ENCODE peak calls at places on chromosomes 11 and 22, in ten cellular contexts. J is neural crest cell, B is kidney epithelial cell, P is natural killer cell, E is A549, M is tibial artery, F is Calu3, A is cardiac fibroblast, K is mammary epithelial cell, U is fibroblast of lung. S is an unnamed sample.
A peak's percentile ranks its signal among the peaks of the same experiment; 100 is the strongest.

GRCh38 chr22:38414009-38414395 is 41.0 kb downstream of the KCNJ4 start:
- DNase-seq in J (no peak), B (no peak), P (no peak), E (no peak), M (no peak), F (no peak), A (no peak), K (no peak), U (no peak), S (no peak)

GRCh38 chr11:16993495-16993894 is 20.7 kb downstream of the PLEKHA7 start:
- DNase-seq in J (no peak), B (peak; percentile 82), P (no peak), E (no peak), M (no peak), F (no peak), A (no peak), K (no peak), U (no peak), S (no peak)

GRCh38 chr22:38706101-38706884 is 549 bp downstream of the GTPBP1 start:
- DNase-seq in J (peak; percentile 5), B (no peak), P (peak; percentile 36), E (no peak), M (peak; percentile 47), F (peak; percentile 31), A (peak; percentile 35), K (peak; percentile 29), U (peak; percentile 14), S (peak; percentile 17)

GRCh38 chr11:76927160-76927559 is 66.4 kb downstream of the ACER3 start:
- DNase-seq in J (no peak), B (no peak), P (no peak), E (no peak), M (no peak), F (no peak), A (no peak), K (no peak), U (no peak), S (no peak)

GRCh38 chr11:61254403-61255025 is 13.5 kb downstream of the PGA5 start:
- DNase-seq in J (peak; percentile 69), B (peak; percentile 9), P (peak; percentile 46), E (peak; percentile 85), M (peak; percentile 31), F (peak; percentile 74), A (peak; percentile 75), K (peak; percentile 39), U (peak; percentile 35), S (peak; percentile 56)

GRCh38 chr11:12465332-12465731 is 88.0 kb downstream of the PARVA start:
- DNase-seq in J (no peak), B (no peak), P (no peak), E (no peak), M (no peak), F (no peak), A (no peak), K (no peak), U (no peak), S (no peak)

GRCh38 chr11:72575533-72576170 is 98.6 kb downstream of the PDE2A start:
- DNase-seq in J (no peak), B (no peak), P (no peak), E (no peak), M (peak; percentile 9), F (no peak), A (no peak), K (no peak), U (no peak), S (no peak)

GRCh38 chr22:32079110-32080089 is 36.3 kb downstream of the SLC5A1 start:
- DNase-seq in J (no peak), B (peak; percentile 71), P (no peak), E (peak; percentile 65), M (no peak), F (peak; percentile 58), A (peak; percentile 76), K (peak; percentile 80), U (peak; percentile 85), S (peak; percentile 67)

GRCh38 chr11:47924184-47924671 is 56.1 kb upstream of the PTPRJ start:
- DNase-seq in J (no peak), B (peak; percentile 61), P (no peak), E (peak; percentile 61), M (no peak), F (peak; percentile 75), A (peak; percentile 84), K (peak; percentile 59), U (peak; percentile 84), S (peak; percentile 92)

GRCh38 chr22:44108806-44109385 is 71.8 kb upstream of the PARVG start:
- DNase-seq in J (no peak), B (no peak), P (no peak), E (no peak), M (no peak), F (no peak), A (no peak), K (no peak), U (no peak), S (no peak)

GRCh38 chr11:16001899-16002426 is 354.4 kb downstream of the SOX6 start:
- DNase-seq in J (no peak), B (peak; percentile 87), P (no peak), E (peak; percentile 4), M (no peak), F (peak; percentile 75), A (peak; percentile 95), K (peak; percentile 93), U (peak; percentile 98), S (peak; percentile 83)

GRCh38 chr11:36385121-36385530 is 89.0 kb downstream of the PRR5L start:
- DNase-seq in J (no peak), B (no peak), P (no peak), E (no peak), M (no peak), F (no peak), A (peak; percentile 81), K (no peak), U (peak; percentile 97), S (peak; percentile 16)

GRCh38 chr22:28381427-28382167 is 298.0 kb downstream of the TTC28 start:
- DNase-seq in J (no peak), B (no peak), P (no peak), E (no peak), M (no peak), F (no peak), A (peak; percentile 17), K (no peak), U (peak; percentile 62), S (peak; percentile 45)

GRCh38 chr11:5564259-5565019 is 16.1 kb upstream of the OR52H1 start:
- DNase-seq in J (no peak), B (peak; percentile 39), P (no peak), E (no peak), M (no peak), F (no peak), A (peak; percentile 22), K (peak; percentile 65), U (peak; percentile 53), S (peak; percentile 6)

GRCh38 chr11:27437824-27438594 is 34.6 kb downstream of the LGR4 start:
- DNase-seq in J (no peak), B (no peak), P (no peak), E (no peak), M (no peak), F (no peak), A (no peak), K (no peak), U (peak; percentile 55), S (no peak)

GRCh38 chr11:68780829-68781228 is 29.5 kb upstream of the TESMIN start:
- DNase-seq in J (no peak), B (no peak), P (no peak), E (no peak), M (no peak), F (peak; percentile 15), A (no peak), K (no peak), U (no peak), S (no peak)

GRCh38 chr22:17269224-17269606 is 50.0 kb upstream of the ADA2 start:
- DNase-seq in J (no peak), B (no peak), P (no peak), E (no peak), M (no peak), F (no peak), A (no peak), K (no peak), U (no peak), S (no peak)

GRCh38 chr11:132186699-132187098 is 816.3 kb downstream of the NTM start:
- DNase-seq in J (peak; percentile 6), B (no peak), P (no peak), E (no peak), M (no peak), F (no peak), A (no peak), K (no peak), U (no peak), S (no peak)
- TF ChIP-seq CTCF in J (peak; percentile 46), B (peak; percentile 19), P (no peak), E (no peak), M (no peak), F (no peak), A (peak; percentile 24), K (no peak), U (peak; percentile 13), S (peak; percentile 68)

GRCh38 chr11:123653405-123653996 is 923 bp downstream of the SCN3B start:
- DNase-seq in J (peak; percentile 45), B (no peak), P (no peak), E (peak; percentile 33), M (no peak), F (peak; percentile 21), A (no peak), K (no peak), U (no peak), S (no peak)
- TF ChIP-seq CTCF in J (peak; percentile 51), B (peak; percentile 22), P (no peak), E (no peak), M (no peak), F (no peak), A (no peak), K (no peak), U (no peak), S (peak; percentile 38)

GRCh38 chr11:2825886-2826678 is 59.5 kb downstream of the CDKN1C start:
- DNase-seq in J (no peak), B (peak; percentile 93), P (no peak), E (peak; percentile 20), M (peak; percentile 88), F (peak; percentile 81), A (peak; percentile 96), K (peak; percentile 89), U (peak; percentile 98), S (peak; percentile 93)

GRCh38 chr11:2827256-2827655 is 58.3 kb downstream of the CDKN1C start:
- DNase-seq in J (no peak), B (no peak), P (no peak), E (no peak), M (no peak), F (no peak), A (peak; percentile 38), K (no peak), U (peak; percentile 37), S (peak; percentile 9)

GRCh38 chr11:2826679-2827056 is 58.9 kb downstream of the CDKN1C start:
- DNase-seq in J (no peak), B (no peak), P (no peak), E (no peak), M (no peak), F (no peak), A (no peak), K (no peak), U (no peak), S (no peak)

GRCh38 chr11:2824851-2825250 is 60.7 kb downstream of the CDKN1C start:
- DNase-seq in J (no peak), B (no peak), P (no peak), E (no peak), M (peak; percentile 55), F (no peak), A (no peak), K (no peak), U (no peak), S (no peak)

GRCh38 chr11:2825261-2825885 is 60.2 kb downstream of the CDKN1C start:
- DNase-seq in J (no peak), B (peak; percentile 26), P (no peak), E (no peak), M (peak; percentile 85), F (peak; percentile 77), A (peak; percentile 53), K (no peak), U (peak; percentile 91), S (peak; percentile 64)
- TF ChIP-seq CTCF in J (no peak), B (no peak), P (no peak), E (no peak), M (no peak), F (peak; percentile 28), A (peak; percentile 9), K (no peak), U (no peak), S (peak; percentile 56)

GRCh38 chr11:44068180-44068579 is 2.1 kb downstream of the ACCS start:
- DNase-seq in J (no peak), B (no peak), P (no peak), E (no peak), M (no peak), F (no peak), A (no peak), K (no peak), U (no peak), S (no peak)
- TF ChIP-seq CTCF in J (no peak), B (no peak), P (no peak), E (no peak), M (no peak), F (no peak), A (no peak), K (no peak), U (no peak), S (no peak)

S was measured in HFFc6.